ENCODE peak calls at places on chromosomes 2 and 18, in eight cellular contexts. I is SK-N-SH, S is GM23338, R is MM.1S, E is HCT116, C is hepatocyte, G is GM23248, F is OCI-LY7. L is an unnamed sample.
A peak's percentile ranks its signal among the peaks of the same experiment; 100 is the strongest.

GRCh38 chr2:181189932-181190331 is 209.5 kb downstream of the UBE2E3 start:
- DNase-seq in F (no peak), R (no peak), C (no peak), S (no peak), E (no peak), G (no peak), I (no peak), L (peak; percentile 50)

GRCh38 chr18:44951748-44952147 is 271.1 kb downstream of the SETBP1 start:
- DNase-seq in G (no peak), I (no peak), E (no peak), S (no peak), R (no peak), C (no peak), F (no peak), L (no peak)

GRCh38 chr2:179422037-179422643 is 157.5 kb upstream of the SESTD1 start:
- DNase-seq in C (peak; percentile 81), I (peak; percentile 40), S (peak; percentile 90), R (peak; percentile 71), F (peak; percentile 70), G (peak; percentile 84), E (peak; percentile 58), L (peak; percentile 84)

GRCh38 chr2:59630789-59631188 is 922.7 kb downstream of the BCL11A start:
- DNase-seq in S (no peak), E (no peak), C (no peak), G (no peak), F (no peak), I (no peak), R (no peak), L (no peak)

GRCh38 chr2:231191896-231192872 is 6.2 kb upstream of the ARMC9 start:
- DNase-seq in F (peak; percentile 20), I (peak; percentile 89), G (peak; percentile 94), S (peak; percentile 93), E (no peak), C (peak; percentile 87), R (no peak), L (peak; percentile 21)

GRCh38 chr18:26652501-26652900 is 104.1 kb upstream of the KCTD1 start:
- DNase-seq in C (no peak), E (no peak), R (no peak), F (no peak), G (no peak), S (no peak), I (no peak), L (no peak)

GRCh38 chr18:45370190-45371010 is 244.9 kb upstream of the SLC14A2 start:
- DNase-seq in F (no peak), S (peak; percentile 5), C (no peak), I (no peak), E (no peak), G (peak; percentile 52), R (no peak), L (no peak)

GRCh38 chr2:143946436-143947385 is 573.2 kb downstream of the ZEB2 start:
- DNase-seq in G (peak; percentile 67), R (no peak), S (no peak), E (no peak), F (no peak), C (no peak), I (no peak), L (no peak)

GRCh38 chr2:204069804-204070203 is 133.2 kb downstream of the ICOS start:
- DNase-seq in G (no peak), I (no peak), S (no peak), C (no peak), R (no peak), E (no peak), F (no peak), L (no peak)

GRCh38 chr2:5539281-5540211 is 152.6 kb upstream of the SOX11 start:
- DNase-seq in I (no peak), C (peak; percentile 59), F (no peak), S (peak; percentile 28), G (no peak), E (no peak), R (no peak), L (no peak)

GRCh38 chr2:239774933-239775622 is 250.1 kb downstream of the NDUFA10 start:
- DNase-seq in E (no peak), S (no peak), F (no peak), R (no peak), I (no peak), C (no peak), G (no peak), L (no peak)

GRCh38 chr18:57630759-57631660 is 9.4 kb upstream of the NARS1 start:
- DNase-seq in C (no peak), F (peak; percentile 76), R (no peak), I (no peak), G (peak; percentile 25), E (no peak), S (no peak), L (no peak)

GRCh38 chr2:47534179-47534919 is 131.4 kb downstream of the MSH2 start:
- DNase-seq in S (no peak), E (no peak), R (no peak), C (peak; percentile 77), F (no peak), G (peak; percentile 93), I (peak; percentile 44), L (peak; percentile 74)

GRCh38 chr18:50898908-50899307 is 20.0 kb downstream of the ME2 start:
- DNase-seq in R (no peak), S (no peak), I (no peak), E (no peak), C (no peak), G (no peak), F (no peak), L (no peak)

GRCh38 chr2:60555066-60555793 is 1.8 kb upstream of the BCL11A start:
- DNase-seq in I (peak; percentile 73), C (peak; percentile 89), E (peak; percentile 36), S (peak; percentile 74), G (peak; percentile 81), R (peak; percentile 92), F (peak; percentile 89), L (peak; percentile 67)

GRCh38 chr18:74456409-74457042 is 582 bp downstream of the DIPK1C start:
- DNase-seq in C (no peak), S (peak; percentile 54), E (no peak), R (no peak), G (peak; percentile 1), I (no peak), F (no peak), L (no peak)

GRCh38 chr18:23495723-23496440 is 7.4 kb upstream of the RMC1 start:
- DNase-seq in S (no peak), E (no peak), F (no peak), C (no peak), I (no peak), R (peak; percentile 49), G (no peak), L (peak; percentile 74)

GRCh38 chr18:77203071-77203470 is 46.6 kb upstream of the GALR1 start:
- DNase-seq in F (no peak), R (no peak), I (no peak), G (peak; percentile 44), S (no peak), C (peak; percentile 43), E (no peak), L (no peak)

GRCh38 chr2:67626656-67627055 is 229.5 kb downstream of the ETAA1 start:
- DNase-seq in C (no peak), F (no peak), R (no peak), G (peak; percentile 79), I (no peak), S (no peak), E (no peak), L (no peak)

DNA sequence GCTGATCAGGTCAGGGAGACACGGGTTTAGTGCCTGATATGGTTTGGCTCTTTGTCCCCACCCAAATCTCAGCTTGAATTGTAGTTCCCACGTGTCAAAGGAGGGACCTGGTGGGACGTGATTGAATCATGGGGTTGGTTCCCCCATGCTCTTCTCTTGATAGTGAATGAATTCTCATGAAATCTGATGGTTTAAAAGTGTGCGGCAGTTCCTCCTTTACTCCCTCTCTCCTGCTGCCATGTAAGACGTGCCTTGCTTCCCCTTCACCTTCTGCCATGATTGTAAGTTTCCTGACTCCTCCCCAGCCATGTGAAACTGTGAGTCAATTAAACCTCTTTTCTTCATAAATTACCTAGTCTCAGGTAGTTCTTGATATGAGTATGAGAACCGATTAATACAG is 424.5 kb downstream of the NBAS start:
- DNase-seq in S (no peak), F (no peak), I (no peak), R (no peak), E (no peak), G (no peak), C (no peak), L (no peak)
- H3K9me2 ChIP-seq in S (peaks cover 3% of the 10 kb centered on the region), F (no peaks in the 10 kb centered on the region), I (no peaks in the 10 kb centered on the region), R (no peaks in the 10 kb centered on the region), E (no peaks in the 10 kb centered on the region), G (no peaks in the 10 kb centered on the region), C (no peaks in the 10 kb centered on the region), L (no peaks in the 10 kb centered on the region)

DNA sequence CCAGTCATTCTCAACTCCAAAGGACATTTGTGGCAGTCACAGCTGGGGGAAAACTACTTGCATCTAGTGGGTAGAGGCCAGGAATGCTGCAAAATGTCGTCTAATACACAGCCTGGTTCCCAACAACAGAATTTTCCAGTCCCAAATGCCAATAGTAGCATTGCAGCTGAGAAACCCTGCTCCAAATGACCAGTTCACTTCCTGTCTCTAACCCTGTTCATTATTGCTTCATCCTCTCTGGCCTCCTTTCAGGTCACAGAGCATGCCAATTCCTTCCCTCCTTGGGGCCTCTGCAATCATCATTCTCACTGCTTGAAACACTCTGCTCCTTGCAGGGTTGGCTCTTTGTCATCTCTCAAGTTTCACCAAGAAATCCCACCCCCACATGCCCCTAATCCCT is 139.1 kb downstream of the IRS1 start:
- DNase-seq in E (no peak), F (no peak), I (no peak), C (peak; percentile 39), G (peak; percentile 91), S (no peak), R (no peak), L (peak; percentile 56)
- TF ChIP-seq EZH2phosphoT487 in E (no peak), F (no peak), I (no peak), C (no peak), G (peak; percentile 27), S (no peak), R (no peak), L (no peak)

GRCh38 chr2:129906861-129907235 is 72.6 kb upstream of the RAB6C start:
- DNase-seq in F (no peak), G (no peak), E (no peak), S (no peak), I (peak; percentile 53), R (no peak), C (no peak), L (no peak)

GRCh38 chr2:129909648-129910418 is 69.6 kb upstream of the RAB6C start:
- DNase-seq in F (no peak), S (no peak), E (no peak), G (no peak), R (no peak), C (no peak), I (no peak), L (no peak)

GRCh38 chr2:129910446-129911362 is 68.8 kb upstream of the RAB6C start:
- DNase-seq in F (no peak), R (no peak), S (no peak), E (no peak), I (no peak), C (no peak), G (no peak), L (no peak)

GRCh38 chr2:129907256-129907973 is 72.1 kb upstream of the RAB6C start:
- DNase-seq in E (no peak), I (no peak), C (no peak), F (no peak), S (no peak), R (no peak), G (no peak), L (no peak)

GRCh38 chr2:129908721-129909373 is 70.6 kb upstream of the RAB6C start:
- DNase-seq in I (no peak), G (no peak), S (peak; percentile 24), F (no peak), E (no peak), C (no peak), R (no peak), L (no peak)
- H3K9me2 ChIP-seq in I (no peaks in the 10 kb centered on the region), G (no peaks in the 10 kb centered on the region), S (no peaks in the 10 kb centered on the region), F (no peaks in the 10 kb centered on the region), E (no peaks in the 10 kb centered on the region), C (no peaks in the 10 kb centered on the region), R (no peaks in the 10 kb centered on the region), L (no peaks in the 10 kb centered on the region)

GRCh38 chr2:85768713-85769112 is 14.9 kb downstream of the ATOH8 start:
- DNase-seq in G (peak; percentile 42), F (no peak), E (no peak), S (peak; percentile 63), R (no peak), C (peak; percentile 78), I (peak; percentile 65), L (no peak)
- TF ChIP-seq EZH2phosphoT487 in G (no peak), F (no peak), E (no peak), S (no peak), R (no peak), C (no peak), I (no peak), L (no peak)

L was measured in PC-3.